ENCODE peak calls at places on chromosomes 16 and 17, in ten cellular contexts. B is NB4; V is WERI-Rb-1; I is CD4-positive, alpha-beta T cell; C is heart left ventricle; Y is mesothelial cell of epicardium; F is HFFc6; W is neural progenitor cell; O is lung; Z is mucosa of descending colon. P is an unnamed sample.

GRCh38 chr16:165539-166374 is at the start of gene HBM:
- DNase-seq in B (no peak), V (peak), I (no peak), C (no peak), Y (no peak), F (no peak), W (peak), O (no peak), Z (no peak), P (no peak)

GRCh38 chr17:35726609-35727460 is 4.6 kb upstream of the RASL10B start:
- DNase-seq in B (peak), V (no peak), I (no peak), C (no peak), Y (peak), F (peak), W (no peak), O (no peak), Z (no peak), P (peak)

GRCh38 chr17:82297280-82297803 is 20.1 kb downstream of the CD7 start:
- DNase-seq in B (peak), V (no peak), I (peak), C (peak), Y (no peak), F (peak), W (no peak), O (peak), Z (peak), P (peak)

GRCh38 chr16:69921125-69921524 is 30.0 kb upstream of the CLEC18A start:
- DNase-seq in B (no peak), V (no peak), I (no peak), C (no peak), Y (no peak), F (no peak), W (no peak), O (no peak), Z (no peak), P (no peak)

GRCh38 chr16:50195276-50195675 is 42.2 kb downstream of the TENT4B start:
- DNase-seq in B (no peak), V (no peak), I (no peak), C (no peak), Y (no peak), F (peak), W (no peak), O (no peak), Z (no peak), P (peak)

GRCh38 chr17:5919104-5919503 is 151.1 kb upstream of the WSCD1 start:
- DNase-seq in B (no peak), V (no peak), I (no peak), C (no peak), Y (no peak), F (no peak), W (peak), O (no peak), Z (no peak), P (no peak)

GRCh38 chr17:50882851-50883250 is 16.7 kb upstream of the TOB1 start:
- DNase-seq in B (no peak), V (no peak), I (no peak), C (no peak), Y (no peak), F (peak), W (no peak), O (no peak), Z (no peak), P (peak)

GRCh38 chr17:7552621-7553051 is 3.8 kb downstream of the TNFSF12 start:
- DNase-seq in B (no peak), V (no peak), I (no peak), C (no peak), Y (no peak), F (no peak), W (no peak), O (no peak), Z (no peak), P (no peak)

GRCh38 chr16:12572316-12572985 is 231.2 kb downstream of the CPPED1 start:
- DNase-seq in B (no peak), V (no peak), I (no peak), C (no peak), Y (no peak), F (no peak), W (no peak), O (no peak), Z (no peak), P (no peak)

GRCh38 chr16:1530883-1531637 is 2.4 kb upstream of the TMEM204 start:
- DNase-seq in B (no peak), V (no peak), I (no peak), C (peak), Y (no peak), F (peak), W (no peak), O (no peak), Z (peak), P (no peak)

GRCh38 chr17:42527932-42528331 is 8.1 kb upstream of the NAGLU start:
- DNase-seq in B (no peak), V (no peak), I (no peak), C (no peak), Y (no peak), F (no peak), W (no peak), O (no peak), Z (no peak), P (no peak)

GRCh38 chr16:28984619-28985135 is at the start of gene LAT:
- DNase-seq in B (peak), V (no peak), I (peak), C (no peak), Y (no peak), F (no peak), W (no peak), O (no peak), Z (peak), P (no peak)

GRCh38 chr17:69417545-69418483 is 3.3 kb downstream of the MAP2K6 start:
- DNase-seq in B (no peak), V (no peak), I (no peak), C (no peak), Y (no peak), F (no peak), W (peak), O (no peak), Z (no peak), P (peak)
- TF ChIP-seq CTCF in B (no peak), V (no peak), I (no peak), C (no peak), Y (no peak), F (no peak), W (peak), O (no peak), Z (no peak), P (no peak)

GRCh38 chr17:72587773-72588511 is 467.1 kb downstream of the SOX9 start:
- DNase-seq in B (peak), V (no peak), I (peak), C (no peak), Y (no peak), F (no peak), W (no peak), O (no peak), Z (no peak), P (peak)
- TF ChIP-seq CTCF in B (no peak), V (no peak), I (no peak), C (no peak), Y (no peak), F (peak), W (no peak), O (no peak), Z (no peak), P (no peak)

GRCh38 chr16:27778171-27778925 is 228.4 kb downstream of the KATNIP start:
- DNase-seq in B (no peak), V (no peak), I (no peak), C (no peak), Y (no peak), F (no peak), W (no peak), O (no peak), Z (no peak), P (no peak)

GRCh38 chr16:27776556-27776955 is 226.6 kb downstream of the KATNIP start:
- DNase-seq in B (no peak), V (no peak), I (no peak), C (no peak), Y (no peak), F (no peak), W (no peak), O (no peak), Z (no peak), P (no peak)

GRCh38 chr16:27778926-27779570 is 229.1 kb downstream of the KATNIP start:
- DNase-seq in B (no peak), V (no peak), I (no peak), C (no peak), Y (no peak), F (no peak), W (no peak), O (no peak), Z (no peak), P (no peak)

GRCh38 chr16:27779719-27780161 is 229.8 kb downstream of the KATNIP start:
- DNase-seq in B (no peak), V (no peak), I (no peak), C (no peak), Y (no peak), F (peak), W (peak), O (peak), Z (no peak), P (no peak)

DNA sequence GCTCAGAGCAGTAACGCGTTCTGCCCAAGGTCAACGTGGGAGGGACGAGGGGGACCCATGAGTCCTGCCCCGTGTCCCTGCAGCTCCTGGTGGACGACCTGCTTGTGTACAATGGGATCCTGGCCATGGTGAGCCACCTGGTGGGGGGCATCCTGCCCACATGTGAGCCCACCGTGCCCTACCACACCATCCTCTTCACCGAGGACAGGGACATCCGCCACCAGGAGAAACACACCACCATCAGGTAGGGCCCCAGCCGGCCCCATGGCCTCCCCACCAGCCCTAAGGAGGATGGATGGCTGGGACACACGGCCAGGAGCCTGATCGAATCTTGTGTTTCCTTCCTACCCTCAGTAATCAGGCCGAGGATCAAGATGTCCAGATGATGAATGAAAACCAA is 227.6 kb downstream of the KATNIP start:
- DNase-seq in B (no peak), V (no peak), I (no peak), C (no peak), Y (no peak), F (no peak), W (no peak), O (no peak), Z (no peak), P (no peak)
- TF ChIP-seq CTCF in B (no peak), V (no peak), I (no peak), C (no peak), Y (no peak), F (no peak), W (no peak), O (no peak), Z (no peak), P (no peak)

GRCh38 chr17:9905902-9906301 is 831 bp upstream of the RCVRN start:
- DNase-seq in B (peak), V (peak), I (no peak), C (no peak), Y (no peak), F (peak), W (peak), O (no peak), Z (no peak), P (peak)
- TF ChIP-seq CTCF in B (peak), V (peak), I (no peak), C (peak), Y (peak), F (peak), W (peak), O (no peak), Z (peak), P (peak)